ENCODE peak calls at places on chromosome 13, in ten cellular contexts. L, T, E, Z, C, O, Y, U, V and K are unnamed samples.
A peak's percentile ranks its signal among the peaks of the same experiment; 100 is the strongest.

GRCh38 chr13:28324181-28324789 is 170.6 kb downstream of the FLT1 start:
- DNase-seq in C (peak; percentile 72), Z (peak; percentile 82), T (peak; percentile 51), V (no peak), L (peak; percentile 91), Y (no peak), U (peak; percentile 56), E (no peak), O (no peak), K (peak; percentile 47)

GRCh38 chr13:28659611-28659970 is 661 bp downstream of the POMP start:
- DNase-seq in E (no peak), U (no peak), Y (no peak), L (no peak), T (no peak), O (no peak), C (no peak), Z (no peak), V (no peak), K (no peak)

GRCh38 chr13:99425485-99426341 is 75.6 kb upstream of the TM9SF2 start:
- DNase-seq in U (peak; percentile 46), L (no peak), Y (no peak), Z (no peak), C (no peak), E (peak; percentile 11), O (no peak), V (no peak), T (peak; percentile 37), K (no peak)

GRCh38 chr13:82833928-82834327 is 1048.3 kb downstream of the SLITRK1 start:
- DNase-seq in T (no peak), U (no peak), C (no peak), O (no peak), Z (no peak), Y (no peak), L (no peak), E (no peak), V (no peak), K (no peak)

GRCh38 chr13:75685239-75685697 is 49.1 kb downstream of the LMO7 start:
- DNase-seq in O (peak; percentile 60), Z (peak; percentile 53), E (no peak), U (no peak), L (peak; percentile 65), Y (no peak), V (no peak), T (no peak), C (no peak), K (no peak)

GRCh38 chr13:99505814-99506269 is 4.6 kb downstream of the TM9SF2 start:
- DNase-seq in E (no peak), V (no peak), Z (no peak), Y (no peak), O (no peak), L (no peak), U (no peak), T (no peak), C (no peak), K (no peak)

GRCh38 chr13:37068962-37069361 is 9.5 kb upstream of the SUPT20H start:
- DNase-seq in L (no peak), U (no peak), T (no peak), C (no peak), Z (peak; percentile 6), O (no peak), E (no peak), Y (no peak), V (no peak), K (no peak)

GRCh38 chr13:26558074-26558805 is 757 bp downstream of the WASF3 start:
- DNase-seq in V (no peak), U (no peak), Y (no peak), C (peak; percentile 25), Z (peak; percentile 32), T (no peak), O (no peak), E (no peak), L (peak; percentile 68), K (no peak)

GRCh38 chr13:73131247-73131646 is 72.4 kb downstream of the KLF5 start:
- DNase-seq in T (no peak), Z (no peak), U (no peak), E (no peak), C (no peak), L (no peak), Y (no peak), V (no peak), O (no peak), K (no peak)

GRCh38 chr13:28100149-28101121 is at the start of gene FLT3:
- DNase-seq in Y (no peak), T (peak; percentile 37), U (no peak), L (peak; percentile 86), Z (peak; percentile 67), O (no peak), E (no peak), V (no peak), C (peak; percentile 72), K (peak; percentile 65)

GRCh38 chr13:50080856-50081105 is 65.5 kb downstream of the KCNRG start:
- DNase-seq in Y (no peak), C (no peak), T (no peak), E (no peak), O (no peak), V (no peak), Z (no peak), L (no peak), U (no peak), K (no peak)

GRCh38 chr13:100513171-100513570 is 75.4 kb downstream of the GGACT start:
- DNase-seq in L (no peak), Y (no peak), V (no peak), Z (no peak), U (no peak), O (no peak), T (no peak), E (no peak), C (no peak), K (no peak)

GRCh38 chr13:42041017-42041683 is 7.3 kb upstream of the DGKH start:
- DNase-seq in C (peak; percentile 40), Z (peak; percentile 52), L (peak; percentile 81), V (no peak), Y (no peak), E (no peak), T (peak; percentile 60), U (peak; percentile 60), O (peak; percentile 2), K (peak; percentile 35)

GRCh38 chr13:39129253-39129652 is 91.0 kb downstream of the NHLRC3 start:
- DNase-seq in C (no peak), E (no peak), Y (no peak), L (no peak), Z (no peak), V (no peak), U (no peak), O (no peak), T (no peak), K (no peak)

GRCh38 chr13:41411536-41411935 is 45.8 kb upstream of the RGCC start:
- DNase-seq in T (no peak), C (peak; percentile 17), Y (no peak), V (no peak), O (no peak), L (peak; percentile 73), U (peak; percentile 58), E (no peak), Z (no peak), K (no peak)

GRCh38 chr13:43167058-43167457 is 143.7 kb downstream of the DNAJC15 start:
- DNase-seq in V (no peak), T (no peak), E (no peak), U (no peak), Y (no peak), L (no peak), C (no peak), Z (no peak), O (no peak), K (no peak)